ENCODE peak calls at places on chromosomes 13 and 19, in ten cellular contexts. E, O, Q, B, C, P, W, A, F and T are unnamed samples.

GRCh38 chr19:33171222-33171795 is 22.8 kb upstream of the LRP3 start:
- DNase-seq in Q (no peak), B (no peak), P (no peak), E (no peak), F (no peak), A (no peak), O (no peak), W (no peak), C (no peak), T (no peak)

GRCh38 chr13:24270639-24271131 is 38.7 kb upstream of the C1QTNF9 start:
- DNase-seq in A (no peak), F (peak), W (peak), B (peak), C (no peak), E (peak), O (peak), Q (peak), P (peak), T (peak)

GRCh38 chr13:29479716-29480492 is 115.6 kb downstream of the SLC7A1 start:
- DNase-seq in W (no peak), C (no peak), F (no peak), P (no peak), O (no peak), A (no peak), B (no peak), Q (no peak), E (no peak), T (no peak)

GRCh38 chr13:54958781-54959180 is 1930.2 kb downstream of the OLFM4 start:
- DNase-seq in A (no peak), C (no peak), P (no peak), B (no peak), E (no peak), F (no peak), O (no peak), W (no peak), Q (no peak), T (no peak)

GRCh38 chr19:13031917-13032623 is 36.8 kb downstream of the NFIX start:
- DNase-seq in B (no peak), O (no peak), P (no peak), F (no peak), Q (peak), E (no peak), W (no peak), A (no peak), C (no peak), T (no peak)

GRCh38 chr19:31349160-31349881 is at the start of gene TSHZ3:
- DNase-seq in F (peak), A (no peak), E (peak), B (no peak), P (peak), Q (peak), C (no peak), W (peak), O (no peak), T (peak)

GRCh38 chr13:102642475-102642874 is 45.7 kb downstream of the TPP2 start:
- DNase-seq in P (peak), F (no peak), B (no peak), Q (peak), W (no peak), E (peak), C (no peak), A (peak), O (no peak), T (no peak)

GRCh38 chr13:84821261-84821660 is 939.0 kb upstream of the SLITRK1 start:
- DNase-seq in P (no peak), F (no peak), E (no peak), A (no peak), C (no peak), B (no peak), Q (no peak), O (no peak), W (no peak), T (no peak)

GRCh38 chr13:108755084-108755483 is 125.7 kb downstream of the MYO16 start:
- DNase-seq in Q (no peak), B (no peak), A (no peak), F (no peak), E (no peak), C (no peak), O (no peak), P (no peak), W (no peak), T (no peak)

GRCh38 chr19:5308471-5309437 is 31.9 kb downstream of the PTPRS start:
- DNase-seq in W (peak), A (peak), F (peak), C (no peak), E (peak), Q (no peak), O (no peak), P (peak), B (no peak), T (no peak)

GRCh38 chr19:30479231-30479630 is 107.0 kb downstream of the ZNF536 start:
- DNase-seq in P (no peak), E (no peak), W (peak), B (no peak), Q (peak), C (no peak), A (peak), F (no peak), O (no peak), T (no peak)

GRCh38 chr13:51148223-51148951 is 37.3 kb upstream of the C13orf42 start:
- DNase-seq in W (no peak), B (no peak), Q (no peak), C (no peak), O (no peak), F (no peak), P (no peak), E (no peak), A (no peak), T (no peak)

GRCh38 chr13:65154661-65155447 is 2075.3 kb downstream of the PCDH9 start:
- DNase-seq in E (no peak), A (no peak), Q (no peak), C (no peak), W (no peak), F (no peak), O (peak), P (no peak), B (no peak), T (no peak)

GRCh38 chr13:60398949-60399589 is 2.0 kb downstream of the TDRD3 start:
- DNase-seq in F (no peak), E (no peak), A (no peak), P (peak), O (no peak), C (no peak), W (no peak), Q (no peak), B (peak), T (no peak)

GRCh38 chr13:50198508-50198907 is 183.3 kb downstream of the KCNRG start:
- DNase-seq in B (no peak), A (no peak), P (no peak), E (no peak), C (no peak), Q (no peak), F (no peak), W (no peak), O (no peak), T (no peak)

DNA sequence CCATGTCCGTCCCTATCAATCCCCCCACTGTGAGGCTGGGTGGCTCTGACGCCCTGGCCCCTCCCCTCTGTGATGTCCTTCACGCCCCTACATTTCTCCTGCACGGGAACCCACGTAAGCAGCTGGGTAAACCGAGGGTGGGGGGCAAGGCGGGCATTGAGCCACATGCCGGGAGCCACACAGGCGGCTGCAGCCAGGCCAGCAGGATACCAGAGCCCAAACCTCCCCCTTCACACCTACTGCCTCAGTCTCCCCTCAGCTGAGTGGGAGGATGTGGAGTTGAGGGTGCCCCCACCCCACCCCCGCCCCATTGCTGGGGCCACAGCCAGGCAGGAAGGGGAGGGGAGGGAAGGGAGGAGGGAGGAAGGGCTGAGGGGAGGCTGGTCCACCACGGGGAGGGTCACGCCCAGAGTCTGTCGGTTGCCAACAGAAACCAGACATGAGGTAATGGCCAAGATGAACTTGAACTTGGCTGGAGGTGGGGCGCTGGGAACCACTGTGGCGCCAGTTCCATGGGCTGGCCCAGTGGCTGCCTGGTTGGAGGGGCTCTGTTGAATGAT is 20.9 kb downstream of the SMIM24 start:
- DNase-seq in O (no peak), Q (peak), F (peak), C (no peak), W (peak), A (peak), B (peak), E (peak), P (peak), T (peak)
- TF ChIP-seq POLR2A in O (no peak), Q (no peak), F (no peak), C (no peak), W (no peak), A (no peak), B (no peak), E (no peak), P (no peak), T (no peak)

GRCh38 chr13:73672492-73672891 is 461.7 kb downstream of the KLF12 start:
- DNase-seq in E (no peak), P (no peak), Q (no peak), F (no peak), C (no peak), B (no peak), A (no peak), O (no peak), W (no peak), T (no peak)
- TF ChIP-seq POLR2A in E (no peak), P (no peak), Q (no peak), F (no peak), C (no peak), B (no peak), A (no peak), O (no peak), W (no peak), T (no peak)

GRCh38 chr19:57771417-57771816 is 1.9 kb downstream of the ZNF586 start:
- DNase-seq in E (no peak), A (no peak), W (no peak), Q (no peak), B (no peak), C (no peak), F (no peak), O (no peak), P (no peak), T (no peak)

GRCh38 chr19:57773488-57773887 is 4.0 kb downstream of the ZNF586 start:
- DNase-seq in B (no peak), Q (no peak), P (no peak), A (no peak), F (no peak), W (no peak), O (no peak), E (no peak), C (no peak), T (no peak)

GRCh38 chr19:57769345-57770131 is at the start of gene ZNF586:
- DNase-seq in O (peak), F (peak), E (peak), P (peak), B (peak), W (peak), A (peak), C (peak), Q (peak), T (peak)
- TF ChIP-seq POLR2A in O (peak), F (no peak), E (peak), P (no peak), B (peak), W (peak), A (no peak), C (peak), Q (no peak), T (peak)

DNA sequence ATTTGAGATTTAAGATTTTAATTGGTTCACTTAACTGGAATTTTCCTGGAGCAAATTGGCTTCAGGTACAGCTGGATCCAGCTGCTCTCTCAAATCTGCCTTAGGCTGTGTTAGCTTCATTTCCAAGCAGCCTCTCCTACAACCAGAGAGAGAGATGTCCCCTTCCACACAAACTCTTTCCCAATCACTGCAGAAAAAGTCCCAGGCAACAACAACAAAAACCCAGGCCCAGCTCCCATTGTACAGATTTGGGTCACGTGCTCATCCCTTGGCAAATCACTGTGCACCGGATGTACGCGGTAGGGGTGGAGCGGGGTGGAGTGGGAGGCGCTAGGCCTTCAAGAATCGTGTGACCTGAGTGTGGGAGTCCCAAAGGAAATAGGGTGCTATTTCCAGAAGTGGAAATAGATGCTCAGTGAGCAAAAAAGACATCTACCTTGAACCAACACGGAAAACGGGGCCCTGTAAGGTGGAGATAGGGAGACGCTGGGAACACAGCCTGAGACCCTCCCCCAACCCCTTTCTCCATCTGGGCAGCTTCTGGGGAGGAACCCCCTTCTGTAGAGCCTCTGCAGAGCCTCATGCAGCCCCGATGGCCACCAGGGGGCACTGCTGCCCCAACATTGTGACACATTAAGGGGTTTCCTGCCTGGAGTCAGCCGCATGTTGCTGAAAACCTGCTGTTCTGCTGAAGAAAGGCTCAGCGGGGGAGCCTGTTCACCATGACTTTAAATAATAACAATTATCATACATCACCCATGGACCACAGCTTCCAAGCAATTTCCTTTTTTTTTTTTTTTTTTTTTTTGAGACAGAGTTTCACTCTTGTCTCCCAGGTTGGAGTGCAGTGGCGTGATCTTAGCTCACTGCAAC is 25.4 kb downstream of the HPN start:
- DNase-seq in A (peak), E (peak), F (peak), Q (peak), C (peak), O (peak), P (peak), W (peak), B (peak), T (peak)
- TF ChIP-seq POLR2A in A (no peak), E (no peak), F (no peak), Q (no peak), C (no peak), O (no peak), P (no peak), W (no peak), B (no peak), T (no peak)

GRCh38 chr19:49443366-49444099 is 2.2 kb upstream of the SLC17A7 start:
- DNase-seq in C (peak), A (peak), W (peak), E (peak), F (peak), Q (peak), B (peak), O (peak), P (peak), T (peak)
- TF ChIP-seq POLR2A in C (no peak), A (no peak), W (no peak), E (no peak), F (no peak), Q (no peak), B (no peak), O (no peak), P (no peak), T (no peak)

DNA sequence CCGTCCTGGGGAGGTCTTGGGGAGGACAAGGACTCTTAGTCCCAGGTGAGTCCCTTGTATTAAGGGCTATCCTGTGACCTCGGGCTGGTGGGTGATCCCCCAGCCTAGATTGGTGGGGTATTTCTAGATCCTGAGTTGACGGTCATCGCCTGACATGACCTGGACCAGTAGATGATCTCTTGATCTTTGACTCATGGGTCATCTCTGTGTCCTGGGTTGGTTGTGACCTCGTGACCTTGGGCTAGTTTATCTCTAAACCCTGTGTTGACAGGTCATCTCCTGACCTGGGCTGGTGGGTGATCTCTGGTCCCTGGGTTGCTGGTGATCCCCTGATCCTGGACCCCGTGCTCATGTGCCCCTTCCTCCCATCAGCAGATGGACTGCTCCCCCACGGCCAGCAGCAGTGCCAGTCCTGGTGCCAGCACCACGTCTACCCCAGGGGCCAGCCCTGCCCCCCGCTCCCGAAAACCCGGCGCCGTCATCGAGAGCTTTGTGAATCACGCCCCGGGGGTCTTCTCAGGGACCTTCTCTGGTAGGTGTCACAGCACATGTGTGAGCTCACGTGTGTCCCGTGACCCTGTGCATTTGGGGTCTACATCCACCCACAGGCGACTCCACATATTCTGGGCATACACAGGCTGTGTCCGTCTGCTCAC is 6.3 kb downstream of the MIDN start:
- DNase-seq in P (no peak), O (no peak), A (no peak), F (no peak), C (no peak), B (no peak), Q (no peak), W (peak), E (no peak), T (no peak)
- TF ChIP-seq POLR2A in P (no peak), O (no peak), A (no peak), F (no peak), C (no peak), B (no peak), Q (no peak), W (no peak), E (no peak), T (no peak)